ENCODE peak calls at places on chromosome 9, in ten cellular contexts. One of them, this sample, is unnamed.

GRCh38 chr9:94607340-94607695 is 13.7 kb upstream of the FBP2 start:
- DNase-seq in colonic mucosa: no peak
- DNase-seq in cardiac muscle cell: no peak
- DNase-seq in fibroblast of lung: no peak
- DNase-seq in left ventricle myocardium inferior: no peak
- DNase-seq in ovary: no peak
- DNase-seq in body of pancreas: no peak
- DNase-seq in neuronal stem cell: no peak
- DNase-seq in CD8-positive, alpha-beta memory T cell: no peak
- DNase-seq in uterus: no peak
- DNase-seq in this sample: no peak

GRCh38 chr9:129834489-129835127 is 467 bp downstream of the C9orf78 start:
- DNase-seq in colonic mucosa: peak; percentile 43
- DNase-seq in neuronal stem cell: no peak
- DNase-seq in ovary: no peak
- DNase-seq in left ventricle myocardium inferior: no peak
- DNase-seq in fibroblast of lung: no peak
- DNase-seq in CD8-positive, alpha-beta memory T cell: peak; percentile 36
- DNase-seq in cardiac muscle cell: no peak
- DNase-seq in body of pancreas: peak; percentile 13
- DNase-seq in uterus: no peak
- DNase-seq in this sample: no peak

GRCh38 chr9:82252116-82252515 is 263.5 kb downstream of the SPATA31D1 start:
- DNase-seq in cardiac muscle cell: peak; percentile 5
- DNase-seq in fibroblast of lung: no peak
- DNase-seq in neuronal stem cell: no peak
- DNase-seq in uterus: no peak
- DNase-seq in CD8-positive, alpha-beta memory T cell: no peak
- DNase-seq in left ventricle myocardium inferior: no peak
- DNase-seq in colonic mucosa: no peak
- DNase-seq in ovary: no peak
- DNase-seq in body of pancreas: no peak
- DNase-seq in this sample: no peak

GRCh38 chr9:437066-438015 is 222.7 kb downstream of the DOCK8 start:
- DNase-seq in colonic mucosa: no peak
- DNase-seq in cardiac muscle cell: peak; percentile 96
- DNase-seq in fibroblast of lung: peak; percentile 59
- DNase-seq in uterus: peak; percentile 49
- DNase-seq in CD8-positive, alpha-beta memory T cell: no peak
- DNase-seq in neuronal stem cell: no peak
- DNase-seq in left ventricle myocardium inferior: no peak
- DNase-seq in body of pancreas: no peak
- DNase-seq in ovary: no peak
- DNase-seq in this sample: no peak

GRCh38 chr9:98974106-98974505 is 30.4 kb downstream of the COL15A1 start:
- DNase-seq in fibroblast of lung: no peak
- DNase-seq in neuronal stem cell: no peak
- DNase-seq in colonic mucosa: no peak
- DNase-seq in CD8-positive, alpha-beta memory T cell: no peak
- DNase-seq in uterus: no peak
- DNase-seq in cardiac muscle cell: no peak
- DNase-seq in body of pancreas: no peak
- DNase-seq in left ventricle myocardium inferior: no peak
- DNase-seq in ovary: no peak
- DNase-seq in this sample: no peak

GRCh38 chr9:3708751-3709150 is 182.9 kb upstream of the RFX3 start:
- DNase-seq in left ventricle myocardium inferior: no peak
- DNase-seq in cardiac muscle cell: peak; percentile 69
- DNase-seq in neuronal stem cell: no peak
- DNase-seq in uterus: no peak
- DNase-seq in CD8-positive, alpha-beta memory T cell: no peak
- DNase-seq in colonic mucosa: no peak
- DNase-seq in ovary: no peak
- DNase-seq in fibroblast of lung: peak; percentile 15
- DNase-seq in body of pancreas: peak; percentile 52
- DNase-seq in this sample: no peak

GRCh38 chr9:32589083-32589713 is 16.2 kb upstream of the NDUFB6 start:
- DNase-seq in body of pancreas: no peak
- DNase-seq in CD8-positive, alpha-beta memory T cell: no peak
- DNase-seq in cardiac muscle cell: peak; percentile 72
- DNase-seq in left ventricle myocardium inferior: no peak
- DNase-seq in ovary: no peak
- DNase-seq in colonic mucosa: no peak
- DNase-seq in fibroblast of lung: peak; percentile 62
- DNase-seq in uterus: no peak
- DNase-seq in neuronal stem cell: no peak
- DNase-seq in this sample: peak; percentile 31

GRCh38 chr9:68507098-68507795 is 33.4 kb downstream of the TMEM252 start:
- DNase-seq in fibroblast of lung: peak; percentile 71
- DNase-seq in ovary: no peak
- DNase-seq in neuronal stem cell: no peak
- DNase-seq in body of pancreas: no peak
- DNase-seq in colonic mucosa: no peak
- DNase-seq in CD8-positive, alpha-beta memory T cell: no peak
- DNase-seq in cardiac muscle cell: peak; percentile 61
- DNase-seq in left ventricle myocardium inferior: no peak
- DNase-seq in uterus: peak; percentile 52
- DNase-seq in this sample: no peak

GRCh38 chr9:92725266-92725545 is 39.4 kb downstream of the BICD2 start:
- DNase-seq in neuronal stem cell: no peak
- DNase-seq in left ventricle myocardium inferior: no peak
- DNase-seq in CD8-positive, alpha-beta memory T cell: no peak
- DNase-seq in fibroblast of lung: no peak
- DNase-seq in colonic mucosa: no peak
- DNase-seq in ovary: no peak
- DNase-seq in uterus: no peak
- DNase-seq in body of pancreas: no peak
- DNase-seq in cardiac muscle cell: no peak
- DNase-seq in this sample: no peak

GRCh38 chr9:92724528-92725265 is 39.9 kb downstream of the BICD2 start:
- DNase-seq in left ventricle myocardium inferior: no peak
- DNase-seq in ovary: no peak
- DNase-seq in colonic mucosa: peak; percentile 10
- DNase-seq in fibroblast of lung: no peak
- DNase-seq in uterus: no peak
- DNase-seq in body of pancreas: no peak
- DNase-seq in neuronal stem cell: no peak
- DNase-seq in CD8-positive, alpha-beta memory T cell: no peak
- DNase-seq in cardiac muscle cell: no peak
- DNase-seq in this sample: no peak

GRCh38 chr9:92723299-92723625 is 41.4 kb downstream of the BICD2 start:
- DNase-seq in cardiac muscle cell: no peak
- DNase-seq in CD8-positive, alpha-beta memory T cell: no peak
- DNase-seq in colonic mucosa: no peak
- DNase-seq in left ventricle myocardium inferior: no peak
- DNase-seq in uterus: no peak
- DNase-seq in body of pancreas: no peak
- DNase-seq in fibroblast of lung: peak; percentile 59
- DNase-seq in ovary: no peak
- DNase-seq in neuronal stem cell: no peak
- DNase-seq in this sample: no peak

GRCh38 chr9:92722386-92723298 is 42.0 kb downstream of the BICD2 start:
- DNase-seq in ovary: no peak
- DNase-seq in neuronal stem cell: no peak
- DNase-seq in CD8-positive, alpha-beta memory T cell: no peak
- DNase-seq in uterus: no peak
- DNase-seq in colonic mucosa: no peak
- DNase-seq in left ventricle myocardium inferior: no peak
- DNase-seq in fibroblast of lung: no peak
- DNase-seq in cardiac muscle cell: no peak
- DNase-seq in body of pancreas: no peak
- DNase-seq in this sample: no peak

GRCh38 chr9:92723801-92724323 is 40.8 kb downstream of the BICD2 start:
- DNase-seq in CD8-positive, alpha-beta memory T cell: no peak
- DNase-seq in cardiac muscle cell: no peak
- DNase-seq in uterus: no peak
- DNase-seq in neuronal stem cell: no peak
- DNase-seq in ovary: no peak
- DNase-seq in colonic mucosa: no peak
- DNase-seq in left ventricle myocardium inferior: no peak
- DNase-seq in fibroblast of lung: no peak
- DNase-seq in body of pancreas: no peak
- DNase-seq in this sample: no peak
- H3K4me1 ChIP-seq in CD8-positive, alpha-beta memory T cell: no peaks in the 10 kb centered on the region
- H3K4me1 ChIP-seq in cardiac muscle cell: no peaks in the 10 kb centered on the region
- H3K4me1 ChIP-seq in uterus: no peaks in the 10 kb centered on the region
- H3K4me1 ChIP-seq in neuronal stem cell: peaks cover 7% of the 10 kb centered on the region
- H3K4me1 ChIP-seq in ovary: no peaks in the 10 kb centered on the region
- H3K4me1 ChIP-seq in colonic mucosa: no peaks in the 10 kb centered on the region
- H3K4me1 ChIP-seq in left ventricle myocardium inferior: peaks cover 43% of the 10 kb centered on the region
- H3K4me1 ChIP-seq in fibroblast of lung: peaks cover 9% of the 10 kb centered on the region
- H3K4me1 ChIP-seq in body of pancreas: no peaks in the 10 kb centered on the region
- H3K4me1 ChIP-seq in this sample: peaks cover 8% of the 10 kb centered on the region

GRCh38 chr9:4762108-4762888 is 21.3 kb upstream of the AK3 start:
- DNase-seq in neuronal stem cell: peak; percentile 66
- DNase-seq in uterus: peak; percentile 73
- DNase-seq in CD8-positive, alpha-beta memory T cell: peak; percentile 60
- DNase-seq in colonic mucosa: peak; percentile 91
- DNase-seq in left ventricle myocardium inferior: peak; percentile 70
- DNase-seq in cardiac muscle cell: peak; percentile 83
- DNase-seq in fibroblast of lung: peak; percentile 82
- DNase-seq in body of pancreas: peak; percentile 90
- DNase-seq in ovary: peak; percentile 60
- DNase-seq in this sample: peak; percentile 55

GRCh38 chr9:4760122-4760521 is 19.1 kb upstream of the AK3 start:
- DNase-seq in CD8-positive, alpha-beta memory T cell: no peak
- DNase-seq in left ventricle myocardium inferior: no peak
- DNase-seq in uterus: no peak
- DNase-seq in ovary: no peak
- DNase-seq in neuronal stem cell: no peak
- DNase-seq in cardiac muscle cell: no peak
- DNase-seq in body of pancreas: no peak
- DNase-seq in colonic mucosa: no peak
- DNase-seq in fibroblast of lung: no peak
- DNase-seq in this sample: no peak

GRCh38 chr9:4768681-4769080 is 24.1 kb upstream of the RCL1 start:
- DNase-seq in left ventricle myocardium inferior: no peak
- DNase-seq in fibroblast of lung: no peak
- DNase-seq in uterus: no peak
- DNase-seq in ovary: no peak
- DNase-seq in colonic mucosa: no peak
- DNase-seq in cardiac muscle cell: no peak
- DNase-seq in body of pancreas: no peak
- DNase-seq in CD8-positive, alpha-beta memory T cell: no peak
- DNase-seq in neuronal stem cell: no peak
- DNase-seq in this sample: no peak

GRCh38 chr9:4764033-4764432 is 23.0 kb upstream of the AK3 start:
- DNase-seq in body of pancreas: no peak
- DNase-seq in uterus: no peak
- DNase-seq in fibroblast of lung: no peak
- DNase-seq in cardiac muscle cell: no peak
- DNase-seq in CD8-positive, alpha-beta memory T cell: no peak
- DNase-seq in left ventricle myocardium inferior: no peak
- DNase-seq in neuronal stem cell: no peak
- DNase-seq in colonic mucosa: no peak
- DNase-seq in ovary: no peak
- DNase-seq in this sample: no peak

DNA sequence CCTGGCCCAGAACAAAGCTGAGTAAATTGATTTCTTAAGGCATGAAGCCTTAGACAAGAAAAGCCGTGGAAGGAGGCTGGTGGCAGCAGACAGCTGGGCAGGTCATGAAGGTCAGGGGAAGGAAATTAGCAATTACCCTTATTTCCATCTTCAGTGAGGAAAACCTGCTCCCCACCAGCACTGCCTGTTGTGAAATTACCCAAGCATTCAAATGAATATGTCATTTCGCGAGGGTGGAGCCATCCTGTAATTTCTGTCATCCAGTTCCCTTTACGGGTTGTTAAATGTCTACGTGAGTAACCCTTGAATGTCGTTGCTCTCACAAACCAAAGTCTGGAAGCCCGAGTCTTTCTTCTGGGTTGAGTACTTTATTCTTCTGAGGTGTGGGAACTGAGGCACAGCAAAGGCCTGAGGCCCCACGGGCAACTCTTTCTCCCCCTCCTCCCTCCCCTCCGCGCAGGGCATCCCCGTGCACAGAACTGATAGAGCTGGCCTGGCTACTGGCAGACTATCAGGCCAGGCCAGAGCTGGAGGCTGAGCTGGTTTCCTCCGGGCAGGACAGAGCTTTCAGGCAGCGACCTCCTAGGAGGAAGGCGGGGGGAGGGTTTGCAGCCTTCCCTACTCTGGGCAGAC is 22.0 kb upstream of the AK3 start:
- DNase-seq in left ventricle myocardium inferior: no peak
- DNase-seq in ovary: no peak
- DNase-seq in cardiac muscle cell: peak; percentile 49
- DNase-seq in colonic mucosa: peak; percentile 64
- DNase-seq in body of pancreas: no peak
- DNase-seq in fibroblast of lung: no peak
- DNase-seq in uterus: peak; percentile 43
- DNase-seq in CD8-positive, alpha-beta memory T cell: no peak
- DNase-seq in neuronal stem cell: peak; percentile 1
- DNase-seq in this sample: no peak
- H3K4me3 ChIP-seq in left ventricle myocardium inferior: peak overlapping the region; percentile 48
- H3K4me3 ChIP-seq in ovary: no peak overlapping the region
- H3K4me3 ChIP-seq in cardiac muscle cell: no peak overlapping the region
- H3K4me3 ChIP-seq in colonic mucosa: peak overlapping the region; percentile 17
- H3K4me3 ChIP-seq in body of pancreas: no peak overlapping the region
- H3K4me3 ChIP-seq in fibroblast of lung: no peak overlapping the region
- H3K4me3 ChIP-seq in uterus: no peak overlapping the region
- H3K4me3 ChIP-seq in CD8-positive, alpha-beta memory T cell: no peak overlapping the region
- H3K4me3 ChIP-seq in neuronal stem cell: peak overlapping the region; percentile 32
- H3K4me3 ChIP-seq in this sample: no peak overlapping the region

GRCh38 chr9:34961574-34962480 is 3.7 kb downstream of the PHF24 start:
- DNase-seq in fibroblast of lung: peak; percentile 16
- DNase-seq in left ventricle myocardium inferior: no peak
- DNase-seq in ovary: no peak
- DNase-seq in cardiac muscle cell: peak; percentile 84
- DNase-seq in body of pancreas: no peak
- DNase-seq in CD8-positive, alpha-beta memory T cell: no peak
- DNase-seq in colonic mucosa: no peak
- DNase-seq in uterus: no peak
- DNase-seq in neuronal stem cell: no peak
- DNase-seq in this sample: no peak
- H3K4me1 ChIP-seq in fibroblast of lung: no peaks in the 10 kb centered on the region
- H3K4me1 ChIP-seq in left ventricle myocardium inferior: peaks cover 13% of the 10 kb centered on the region
- H3K4me1 ChIP-seq in ovary: no peaks in the 10 kb centered on the region
- H3K4me1 ChIP-seq in cardiac muscle cell: no peaks in the 10 kb centered on the region
- H3K4me1 ChIP-seq in body of pancreas: peaks cover 10% of the 10 kb centered on the region
- H3K4me1 ChIP-seq in CD8-positive, alpha-beta memory T cell: no peaks in the 10 kb centered on the region
- H3K4me1 ChIP-seq in colonic mucosa: no peaks in the 10 kb centered on the region
- H3K4me1 ChIP-seq in uterus: peaks cover 3% of the 10 kb centered on the region
- H3K4me1 ChIP-seq in neuronal stem cell: no peaks in the 10 kb centered on the region
- H3K4me1 ChIP-seq in this sample: peaks cover 3% of the 10 kb centered on the region

GRCh38 chr9:122086873-122087272 is 6.2 kb downstream of the TTLL11 start:
- DNase-seq in left ventricle myocardium inferior: no peak
- DNase-seq in CD8-positive, alpha-beta memory T cell: no peak
- DNase-seq in colonic mucosa: no peak
- DNase-seq in cardiac muscle cell: no peak
- DNase-seq in uterus: no peak
- DNase-seq in neuronal stem cell: no peak
- DNase-seq in ovary: no peak
- DNase-seq in body of pancreas: no peak
- DNase-seq in fibroblast of lung: no peak
- DNase-seq in this sample: no peak

GRCh38 chr9:122088880-122089567 is 4.1 kb downstream of the TTLL11 start:
- DNase-seq in body of pancreas: peak; percentile 85
- DNase-seq in uterus: no peak
- DNase-seq in colonic mucosa: no peak
- DNase-seq in ovary: no peak
- DNase-seq in cardiac muscle cell: no peak
- DNase-seq in left ventricle myocardium inferior: no peak
- DNase-seq in fibroblast of lung: no peak
- DNase-seq in neuronal stem cell: no peak
- DNase-seq in CD8-positive, alpha-beta memory T cell: no peak
- DNase-seq in this sample: no peak

GRCh38 chr9:122085260-122085659 is 7.8 kb downstream of the TTLL11 start:
- DNase-seq in cardiac muscle cell: no peak
- DNase-seq in body of pancreas: no peak
- DNase-seq in uterus: no peak
- DNase-seq in fibroblast of lung: no peak
- DNase-seq in ovary: no peak
- DNase-seq in left ventricle myocardium inferior: no peak
- DNase-seq in neuronal stem cell: no peak
- DNase-seq in CD8-positive, alpha-beta memory T cell: no peak
- DNase-seq in colonic mucosa: no peak
- DNase-seq in this sample: no peak

GRCh38 chr9:122090287-122090883 is 2.7 kb downstream of the TTLL11 start:
- DNase-seq in CD8-positive, alpha-beta memory T cell: no peak
- DNase-seq in ovary: no peak
- DNase-seq in body of pancreas: no peak
- DNase-seq in uterus: no peak
- DNase-seq in cardiac muscle cell: no peak
- DNase-seq in fibroblast of lung: no peak
- DNase-seq in neuronal stem cell: no peak
- DNase-seq in colonic mucosa: no peak
- DNase-seq in left ventricle myocardium inferior: no peak
- DNase-seq in this sample: no peak

GRCh38 chr9:122087406-122088200 is 5.5 kb downstream of the TTLL11 start:
- DNase-seq in body of pancreas: no peak
- DNase-seq in left ventricle myocardium inferior: no peak
- DNase-seq in ovary: no peak
- DNase-seq in neuronal stem cell: no peak
- DNase-seq in CD8-positive, alpha-beta memory T cell: no peak
- DNase-seq in fibroblast of lung: peak; percentile 76
- DNase-seq in cardiac muscle cell: no peak
- DNase-seq in colonic mucosa: no peak
- DNase-seq in uterus: no peak
- DNase-seq in this sample: no peak
- H3K4me3 ChIP-seq in body of pancreas: no peak overlapping the region
- H3K4me3 ChIP-seq in left ventricle myocardium inferior: no peak overlapping the region
- H3K4me3 ChIP-seq in ovary: no peak overlapping the region
- H3K4me3 ChIP-seq in neuronal stem cell: no peak overlapping the region
- H3K4me3 ChIP-seq in CD8-positive, alpha-beta memory T cell: no peak overlapping the region
- H3K4me3 ChIP-seq in fibroblast of lung: no peak overlapping the region
- H3K4me3 ChIP-seq in cardiac muscle cell: no peak overlapping the region
- H3K4me3 ChIP-seq in colonic mucosa: no peak overlapping the region
- H3K4me3 ChIP-seq in uterus: no peak overlapping the region
- H3K4me3 ChIP-seq in this sample: no peak overlapping the region

This sample was measured in Caco-2.